ENCODE peak calls at places on chromosomes 6 and 20, in ten cellular contexts. X is IMR-90, C is adrenal gland, K is gastrocnemius medialis, M is tibial nerve, R is endothelial cell of umbilical vein, B is ovary, U is thyroid gland, P is body of pancreas, E is Peyer's patch. D is an unnamed sample.

GRCh38 chr6:152305672-152306071 is 331.5 kb downstream of the SYNE1 start:
- DNase-seq in K (no peak), R (peak; percentile 77), U (no peak), C (no peak), E (no peak), X (peak; percentile 24), M (no peak), P (no peak), B (no peak), D (no peak)

GRCh38 chr20:24752612-24753011 is 196.5 kb upstream of the CST7 start:
- DNase-seq in C (no peak), P (no peak), R (no peak), B (no peak), U (no peak), X (no peak), K (no peak), E (no peak), M (no peak), D (no peak)

GRCh38 chr6:167107787-167108186 is 15.1 kb upstream of the CCR6 start:
- DNase-seq in P (no peak), C (no peak), M (no peak), B (no peak), K (no peak), X (no peak), U (no peak), R (no peak), E (no peak), D (no peak)

GRCh38 chr6:57324538-57324937 is 7.1 kb downstream of the PRIM2 start:
- DNase-seq in P (no peak), B (no peak), C (no peak), E (no peak), M (no peak), R (peak; percentile 24), U (no peak), K (no peak), X (peak; percentile 32), D (no peak)

GRCh38 chr6:2718334-2719052 is 32.2 kb downstream of the MYLK4 start:
- DNase-seq in K (no peak), C (no peak), R (peak; percentile 81), X (peak; percentile 43), M (no peak), P (no peak), E (no peak), U (no peak), B (no peak), D (no peak)

GRCh38 chr6:33936911-33937310 is 133.1 kb upstream of the MLN start:
- DNase-seq in K (no peak), M (no peak), P (no peak), R (peak; percentile 13), X (no peak), B (no peak), U (no peak), E (no peak), C (no peak), D (no peak)

GRCh38 chr20:21289651-21290050 is 13.5 kb upstream of the XRN2 start:
- DNase-seq in X (peak; percentile 26), C (no peak), E (no peak), K (no peak), P (no peak), M (no peak), B (no peak), R (no peak), U (no peak), D (no peak)

GRCh38 chr6:157025459-157025858 is 248.3 kb downstream of the ARID1B start:
- DNase-seq in B (no peak), E (no peak), K (no peak), U (no peak), X (peak; percentile 49), C (no peak), P (no peak), R (no peak), M (no peak), D (no peak)

GRCh38 chr20:2109425-2110210 is 8.0 kb downstream of the STK35 start:
- DNase-seq in U (peak; percentile 29), P (peak; percentile 63), R (no peak), K (peak; percentile 85), X (no peak), E (peak; percentile 60), M (no peak), C (peak; percentile 58), B (peak; percentile 45), D (no peak)

GRCh38 chr6:158040051-158040803 is 58.6 kb downstream of the SYNJ2 start:
- DNase-seq in U (peak; percentile 3), C (peak; percentile 85), P (no peak), B (no peak), R (peak; percentile 99), E (no peak), K (peak; percentile 8), X (peak; percentile 100), M (no peak), D (no peak)

GRCh38 chr20:17097603-17098002 is 129.2 kb upstream of the PCSK2 start:
- DNase-seq in C (no peak), K (no peak), P (no peak), X (no peak), M (no peak), R (no peak), E (no peak), U (no peak), B (no peak), D (no peak)

GRCh38 chr6:158131926-158132325 is 36.1 kb downstream of the SERAC1 start:
- DNase-seq in R (peak; percentile 53), M (no peak), P (no peak), E (no peak), C (no peak), K (no peak), X (peak; percentile 34), B (no peak), U (no peak), D (no peak)

GRCh38 chr20:976033-976432 is 26.1 kb downstream of the RSPO4 start:
- DNase-seq in K (no peak), B (no peak), P (no peak), U (no peak), C (no peak), M (no peak), R (no peak), X (no peak), E (no peak), D (no peak)

GRCh38 chr20:12847862-12848261 is 160.9 kb upstream of the SPTLC3 start:
- DNase-seq in R (no peak), K (no peak), U (no peak), E (no peak), C (no peak), P (no peak), B (no peak), X (no peak), M (no peak), D (no peak)

GRCh38 chr20:58855506-58856314 is 3.2 kb downstream of the GNAS start:
- DNase-seq in P (no peak), X (no peak), C (no peak), U (no peak), E (no peak), M (no peak), B (no peak), K (no peak), R (no peak), D (peak; percentile 25)
- H3K27me3 ChIP-seq in P (peaks cover 11% of the 10 kb centered on the region), X (peaks cover 56% of the 10 kb centered on the region), C (peaks cover 36% of the 10 kb centered on the region), U (peaks cover 7% of the 10 kb centered on the region), E (peaks cover 12% of the 10 kb centered on the region), M (peaks cover 71% of the 10 kb centered on the region), B (no peaks in the 10 kb centered on the region), K (peaks cover 38% of the 10 kb centered on the region), R (peaks cover 60% of the 10 kb centered on the region), D (peaks cover 16% of the 10 kb centered on the region)

DNA sequence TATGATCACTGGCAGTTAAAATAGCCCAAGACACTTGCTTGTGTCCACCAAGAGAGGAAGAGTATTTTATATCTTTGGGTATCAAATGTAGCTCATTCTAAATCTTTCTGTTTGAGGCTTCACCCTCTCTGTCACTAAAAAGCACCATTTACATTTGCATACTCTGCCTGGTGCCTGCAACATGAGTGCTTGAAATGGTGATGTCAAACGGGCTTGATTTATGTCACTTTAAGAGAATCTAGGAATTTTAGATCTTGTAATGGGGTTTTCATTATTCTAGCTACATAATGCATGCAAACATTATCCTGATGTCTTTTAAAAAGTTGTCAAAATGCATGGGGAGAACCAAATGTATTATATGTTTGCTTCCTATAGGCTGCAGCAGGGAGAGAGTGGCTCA is 654.0 kb upstream of the MARCKS start:
- DNase-seq in C (no peak), R (no peak), X (no peak), M (no peak), B (no peak), P (no peak), K (no peak), U (no peak), E (no peak), D (no peak)
- TF ChIP-seq POLR2A in C (no peak), R (no peak), X (no peak), M (no peak), B (no peak), P (no peak), K (no peak), U (no peak), E (no peak), D (no peak)

GRCh38 chr6:15324427-15324985 is 78.6 kb downstream of the JARID2 start:
- DNase-seq in R (no peak), M (no peak), P (no peak), E (no peak), K (no peak), U (no peak), B (no peak), C (no peak), X (no peak), D (no peak)

GRCh38 chr6:15322781-15323536 is 77.1 kb downstream of the JARID2 start:
- DNase-seq in X (peak; percentile 57), R (no peak), K (no peak), M (no peak), C (no peak), E (peak; percentile 76), B (no peak), P (no peak), U (no peak), D (no peak)

GRCh38 chr6:15320683-15321082 is 74.8 kb downstream of the JARID2 start:
- DNase-seq in B (no peak), M (no peak), K (no peak), C (no peak), U (no peak), E (no peak), X (peak; percentile 54), P (no peak), R (no peak), D (no peak)

GRCh38 chr6:15319677-15320076 is 73.8 kb downstream of the JARID2 start:
- DNase-seq in E (no peak), C (no peak), X (no peak), B (no peak), K (no peak), M (no peak), P (no peak), U (no peak), R (no peak), D (no peak)

GRCh38 chr6:15322184-15322583 is 76.3 kb downstream of the JARID2 start:
- DNase-seq in B (no peak), K (no peak), X (no peak), C (no peak), E (no peak), U (no peak), P (no peak), R (no peak), M (no peak), D (no peak)
- H3K27ac ChIP-seq in B (no peak overlapping the region), K (no peak overlapping the region), X (no peak overlapping the region), C (no peak overlapping the region), E (no peak overlapping the region), U (no peak overlapping the region), P (no peak overlapping the region), R (no peak overlapping the region), M (no peak overlapping the region), D (no peak overlapping the region)

DNA sequence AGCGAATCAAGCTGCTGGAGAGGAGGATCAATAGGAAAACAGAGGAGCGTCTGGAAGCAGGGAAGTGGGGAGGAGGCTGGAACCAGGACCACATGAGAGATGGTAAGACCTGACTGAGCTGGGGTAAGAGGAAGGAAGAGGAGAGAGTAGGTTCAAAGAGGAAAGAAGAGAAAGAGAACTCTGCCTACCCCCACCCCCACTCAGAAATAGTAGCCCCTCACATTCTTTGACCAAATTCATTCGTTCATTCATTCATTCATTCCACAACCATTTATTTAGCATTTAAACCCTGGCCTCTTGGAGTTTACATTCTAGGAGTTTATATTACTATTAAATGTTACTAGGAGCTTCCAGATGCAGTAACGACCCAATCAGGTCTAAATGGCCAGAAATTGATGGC is 15.8 kb upstream of the HCK start:
- DNase-seq in R (no peak), X (no peak), K (no peak), U (no peak), B (no peak), E (no peak), C (no peak), M (no peak), P (no peak), D (no peak)
- H3K27me3 ChIP-seq in R (peaks cover 16% of the 10 kb centered on the region), X (peaks cover 72% of the 10 kb centered on the region), K (peaks cover 12% of the 10 kb centered on the region), U (no peaks in the 10 kb centered on the region), B (no peaks in the 10 kb centered on the region), E (no peaks in the 10 kb centered on the region), C (peaks cover 8% of the 10 kb centered on the region), M (peaks cover 20% of the 10 kb centered on the region), P (peaks cover 9% of the 10 kb centered on the region), D (no peaks in the 10 kb centered on the region)

D was measured in prostate gland.